ENCODE peak calls at places on chromosomes 12 and 14, in nine cellular contexts. A is NCI-H2081; Z is NCI-H774; J is CD8-positive, alpha-beta memory T cell; Y is SK-MEL-5; N is MV-4-11; G is HS-5; P is MCF 10A; H is GM12892. T is an unnamed sample.

GRCh38 chr12:63351370-63351769 is 200.4 kb upstream of the AVPR1A start:
- DNase-seq in N (no peak), Z (no peak), H (no peak), A (no peak), G (no peak), J (no peak), Y (no peak), P (no peak), T (no peak)

GRCh38 chr12:124551268-124552144 is 15.9 kb downstream of the NCOR2 start:
- DNase-seq in N (peak; percentile 88), Y (peak; percentile 16), P (no peak), Z (no peak), G (no peak), H (no peak), J (no peak), A (peak; percentile 76), T (no peak)

GRCh38 chr14:64762044-64763034 is 58.1 kb downstream of the PLEKHG3 start:
- DNase-seq in J (peak; percentile 37), A (peak; percentile 79), Z (peak; percentile 32), G (no peak), P (peak; percentile 94), Y (peak; percentile 64), N (peak; percentile 36), H (no peak), T (peak; percentile 83)

GRCh38 chr12:131098178-131098981 is 144.7 kb downstream of the ADGRD1 start:
- DNase-seq in H (no peak), P (no peak), G (no peak), N (no peak), J (no peak), Y (no peak), A (no peak), Z (no peak), T (no peak)

GRCh38 chr14:45526715-45527549 is 273.9 kb upstream of the MIS18BP1 start:
- DNase-seq in Y (peak; percentile 73), N (peak; percentile 28), A (peak; percentile 33), H (peak; percentile 3), Z (no peak), P (peak; percentile 76), G (peak; percentile 35), J (no peak), T (no peak)

GRCh38 chr12:75961878-75962277 is 69.7 kb downstream of the PHLDA1 start:
- DNase-seq in G (no peak), H (no peak), J (no peak), Y (no peak), Z (no peak), A (no peak), N (no peak), P (no peak), T (no peak)

GRCh38 chr12:127690161-127690560 is 576.8 kb upstream of the TMEM132C start:
- DNase-seq in J (no peak), P (peak; percentile 21), G (peak; percentile 11), Z (no peak), H (no peak), A (no peak), Y (peak; percentile 26), N (no peak), T (no peak)

GRCh38 chr12:131782061-131782460 is 46.1 kb upstream of the MMP17 start:
- DNase-seq in A (no peak), G (no peak), P (no peak), N (no peak), Z (no peak), H (no peak), Y (no peak), J (no peak), T (no peak)

GRCh38 chr14:64507376-64508156 is 3.0 kb downstream of the ZBTB1 start:
- DNase-seq in Z (no peak), G (no peak), P (peak; percentile 65), Y (no peak), A (peak; percentile 4), H (no peak), J (no peak), N (no peak), T (no peak)

GRCh38 chr12:13229504-13229903 is 33.0 kb downstream of the EMP1 start:
- DNase-seq in G (no peak), Y (no peak), P (no peak), H (no peak), J (no peak), A (no peak), Z (no peak), N (no peak), T (no peak)

GRCh38 chr12:93762059-93762719 is 85.0 kb downstream of the CRADD start:
- DNase-seq in Y (peak; percentile 65), P (no peak), G (no peak), H (no peak), Z (no peak), A (no peak), J (no peak), N (no peak), T (no peak)

GRCh38 chr12:121576851-121577391 is 3.9 kb downstream of the KDM2B start:
- DNase-seq in Y (peak; percentile 22), H (no peak), J (no peak), G (peak; percentile 94), A (no peak), P (no peak), Z (no peak), N (no peak), T (peak; percentile 84)

GRCh38 chr12:45336762-45337596 is 121.1 kb downstream of the ANO6 start:
- DNase-seq in P (peak; percentile 63), H (no peak), J (no peak), Y (no peak), A (no peak), Z (no peak), N (no peak), G (peak; percentile 34), T (peak; percentile 30)

GRCh38 chr12:116813271-116814041 is 67.8 kb downstream of the HRK start:
- DNase-seq in Z (no peak), G (no peak), P (peak; percentile 98), A (no peak), J (no peak), N (no peak), H (no peak), Y (peak; percentile 9), T (no peak)

GRCh38 chr12:108123382-108123781 is 5.7 kb upstream of the WSCD2 start:
- DNase-seq in N (no peak), P (no peak), Z (no peak), Y (no peak), J (no peak), A (no peak), H (no peak), G (no peak), T (no peak)

GRCh38 chr14:69956970-69957369 is 77.8 kb downstream of the SMOC1 start:
- DNase-seq in N (no peak), A (no peak), J (no peak), P (no peak), H (no peak), G (no peak), Z (no peak), Y (no peak), T (no peak)

GRCh38 chr14:70755655-70756054 is 53.7 kb downstream of the MAP3K9 start:
- DNase-seq in N (peak; percentile 15), Z (no peak), Y (no peak), H (no peak), G (no peak), J (no peak), A (no peak), P (peak; percentile 74), T (no peak)

GRCh38 chr14:32329690-32330290 is 692 bp downstream of the AKAP6 start:
- DNase-seq in N (no peak), A (no peak), P (no peak), Y (no peak), H (no peak), J (no peak), Z (no peak), G (no peak), T (no peak)

GRCh38 chr12:124715121-124715990 is 147.9 kb upstream of the NCOR2 start:
- DNase-seq in P (peak; percentile 63), A (peak; percentile 16), N (peak; percentile 38), G (no peak), Y (no peak), H (no peak), Z (no peak), J (no peak), T (no peak)

GRCh38 chr12:71478277-71478676 is 38.7 kb downstream of the LGR5 start:
- DNase-seq in Y (no peak), H (no peak), N (no peak), J (no peak), Z (no peak), A (no peak), G (no peak), P (no peak), T (no peak)

GRCh38 chr14:52314521-52315354 is 626 bp downstream of the PTGER2 start:
- DNase-seq in N (no peak), Y (no peak), Z (no peak), G (no peak), A (no peak), P (no peak), J (peak; percentile 5), H (peak; percentile 21), T (peak; percentile 39)

GRCh38 chr12:3076730-3077571 is at the start of gene TSPAN9:
- DNase-seq in G (no peak), Z (peak; percentile 68), A (peak; percentile 65), Y (peak; percentile 73), J (peak; percentile 62), N (no peak), P (peak; percentile 86), H (peak; percentile 70), T (peak; percentile 93)

T was measured in AG08396.